ENCODE peak calls at places on chromosomes 7 and 10, in six cellular contexts. G is BJ, Z is ureter, J is NCI-H1092, C is body of pancreas, X is T-cell. S is an unnamed sample.

GRCh38 chr7:150332852-150333635 is 8.4 kb downstream of the RARRES2 start:
- DNase-seq in G (no peak), Z (no peak), J (no peak), C (no peak), X (no peak), S (no peak)

GRCh38 chr10:70925377-70926214 is 37.2 kb upstream of the PCBD1 start:
- DNase-seq in G (no peak), Z (no peak), J (peak; percentile 7), C (peak; percentile 23), X (peak; percentile 35), S (peak; percentile 32)

GRCh38 chr10:99540673-99541531 is 8.2 kb downstream of the NKX2-3 start:
- DNase-seq in G (no peak), Z (no peak), J (no peak), C (peak; percentile 64), X (no peak), S (no peak)

GRCh38 chr7:44059219-44060090 is 5.9 kb downstream of the PGAM2 start:
- DNase-seq in G (no peak), Z (no peak), J (no peak), C (no peak), X (no peak), S (no peak)

GRCh38 chr10:35493196-35494118 is 111.7 kb upstream of the GJD4 start:
- DNase-seq in G (no peak), Z (no peak), J (no peak), C (no peak), X (no peak), S (no peak)

GRCh38 chr7:157000741-157001653 is 9.5 kb downstream of the MNX1 start:
- DNase-seq in G (no peak), Z (no peak), J (no peak), C (no peak), X (no peak), S (no peak)

GRCh38 chr10:59971915-59972314 is 65.6 kb upstream of the CCDC6 start:
- DNase-seq in G (no peak), Z (no peak), J (no peak), C (peak; percentile 59), X (no peak), S (no peak)

GRCh38 chr7:150325110-150325611 is 1.8 kb upstream of the ACTR3C start:
- DNase-seq in G (no peak), Z (no peak), J (no peak), C (peak; percentile 58), X (no peak), S (no peak)

GRCh38 chr7:12655161-12655560 is 32.3 kb upstream of the ARL4A start:
- DNase-seq in G (no peak), Z (no peak), J (no peak), C (no peak), X (no peak), S (no peak)

GRCh38 chr7:69067397-69067796 is 530.9 kb upstream of the AUTS2 start:
- DNase-seq in G (no peak), Z (no peak), J (no peak), C (peak; percentile 61), X (no peak), S (no peak)

GRCh38 chr7:69934475-69934903 is 336.2 kb downstream of the AUTS2 start:
- DNase-seq in G (no peak), Z (no peak), J (peak; percentile 94), C (peak; percentile 3), X (no peak), S (no peak)

GRCh38 chr10:70850097-70850496 is 34.3 kb downstream of the SGPL1 start:
- DNase-seq in G (no peak), Z (no peak), J (no peak), C (no peak), X (no peak), S (no peak)

GRCh38 chr7:26626687-26627086 is 237.7 kb downstream of the SKAP2 start:
- DNase-seq in G (no peak), Z (no peak), J (no peak), C (no peak), X (no peak), S (no peak)

GRCh38 chr10:15188629-15189028 is 20.1 kb upstream of the NMT2 start:
- DNase-seq in G (no peak), Z (no peak), J (no peak), C (no peak), X (no peak), S (peak; percentile 22)

GRCh38 chr10:124032982-124033886 is 60.2 kb downstream of the CHST15 start:
- DNase-seq in G (no peak), Z (no peak), J (no peak), C (peak; percentile 27), X (no peak), S (no peak)

GRCh38 chr10:18659784-18660561 is 742 bp downstream of the ARL5B start:
- DNase-seq in G (no peak), Z (no peak), J (peak; percentile 0), C (peak; percentile 84), X (no peak), S (no peak)

GRCh38 chr7:106824458-106824857 is 40.6 kb upstream of the PIK3CG start:
- DNase-seq in G (no peak), Z (no peak), J (no peak), C (no peak), X (no peak), S (no peak)

GRCh38 chr10:13187135-13187534 is 25.8 kb downstream of the MCM10 start:
- DNase-seq in G (no peak), Z (no peak), J (no peak), C (no peak), X (no peak), S (no peak)

GRCh38 chr10:106931853-106932249 is 232.7 kb downstream of the SORCS1 start:
- DNase-seq in G (no peak), Z (no peak), J (no peak), C (no peak), X (no peak), S (no peak)

GRCh38 chr7:107526672-107527071 is 37.0 kb downstream of the COG5 start:
- DNase-seq in G (no peak), Z (no peak), J (no peak), C (no peak), X (no peak), S (no peak)

GRCh38 chr10:70063418-70064098 is 10.9 kb downstream of the MACROH2A2 start:
- DNase-seq in G (no peak), Z (no peak), J (no peak), C (no peak), X (no peak), S (no peak)

GRCh38 chr7:106452031-106452851 is 167.5 kb upstream of the NAMPT start:
- DNase-seq in G (no peak), Z (no peak), J (no peak), C (no peak), X (no peak), S (no peak)

GRCh38 chr10:1624240-1624639 is 113.1 kb downstream of the ADARB2 start:
- DNase-seq in G (no peak), Z (no peak), J (no peak), C (no peak), X (no peak), S (no peak)

GRCh38 chr7:101669307-101669706 is 40.2 kb upstream of the MYL10 start:
- DNase-seq in G (no peak), Z (no peak), J (no peak), C (no peak), X (no peak), S (no peak)

GRCh38 chr10:28054211-28054888 is 55.5 kb upstream of the ODAD2 start:
- DNase-seq in G (peak; percentile 99), Z (no peak), J (no peak), C (no peak), X (no peak), S (no peak)

GRCh38 chr10:110212119-110213006 is 5.0 kb downstream of the MXI1 start:
- DNase-seq in G (no peak), Z (no peak), J (no peak), C (peak; percentile 57), X (peak; percentile 53), S (no peak)

GRCh38 chr10:123858039-123858740 is 33.4 kb downstream of the CPXM2 start:
- DNase-seq in G (no peak), Z (peak; percentile 36), J (no peak), C (no peak), X (no peak), S (no peak)

GRCh38 chr10:12264204-12264908 is 68.4 kb downstream of the CDC123 start:
- DNase-seq in G (peak; percentile 14), Z (peak; percentile 78), J (peak; percentile 80), C (peak; percentile 75), X (peak; percentile 58), S (peak; percentile 56)

GRCh38 chr7:105811189-105811847 is 65.1 kb downstream of the ATXN7L1 start:
- DNase-seq in G (no peak), Z (no peak), J (no peak), C (no peak), X (no peak), S (no peak)

GRCh38 chr7:157430721-157431120 is 93.9 kb downstream of the DNAJB6 start:
- DNase-seq in G (no peak), Z (no peak), J (no peak), C (no peak), X (no peak), S (no peak)

S was measured in activated T-helper 2 cell treated with anti-CD3 and anti-CD28 coated beads, Interferon-gamma antibody, Interleukin-2, Interleukin-4, amounts not matched to agents 10 μg/mL and 5 μg/mL and 100 μg/mL, durations not matched to agents 14 hours and 24 hours and 36 hours.